ENCODE peak calls at places on chromosomes 7 and 10, in six cellular contexts. A, Y, I, P, U and J are unnamed samples.

GRCh38 chr10:110138197-110138812 is 69.1 kb upstream of the MXI1 start:
- DNase-seq in P (no peak), A (no peak), U (peak; percentile 18), I (no peak), Y (peak; percentile 50), J (no peak)

GRCh38 chr7:85528581-85528980 is 341.7 kb upstream of the SEMA3D start:
- DNase-seq in U (no peak), P (no peak), A (no peak), Y (no peak), I (no peak), J (no peak)

GRCh38 chr10:4459531-4459930 is 366.5 kb upstream of the AKR1E2 start:
- DNase-seq in U (no peak), A (no peak), Y (no peak), I (no peak), P (no peak), J (no peak)

GRCh38 chr7:26102176-26102575 is 49.8 kb upstream of the NFE2L3 start:
- DNase-seq in I (no peak), U (no peak), P (no peak), Y (no peak), A (no peak), J (no peak)

GRCh38 chr10:34150103-34150502 is 665.0 kb downstream of the PARD3 start:
- DNase-seq in I (no peak), Y (no peak), P (no peak), A (no peak), U (no peak), J (no peak)

GRCh38 chr7:157710396-157710795 is 373.6 kb downstream of the DNAJB6 start:
- DNase-seq in I (no peak), Y (no peak), P (peak; percentile 49), A (no peak), U (no peak), J (no peak)

GRCh38 chr10:89224697-89225443 is 17.8 kb upstream of the CH25H start:
- DNase-seq in I (no peak), A (peak; percentile 11), P (no peak), Y (no peak), U (no peak), J (no peak)

GRCh38 chr10:114095676-114096331 is 52.1 kb downstream of the ADRB1 start:
- DNase-seq in A (no peak), Y (peak; percentile 56), U (no peak), P (no peak), I (no peak), J (no peak)

GRCh38 chr10:55183993-55184392 is 383.0 kb upstream of the PCDH15 start:
- DNase-seq in Y (no peak), P (no peak), U (no peak), A (no peak), I (no peak), J (no peak)

GRCh38 chr7:134513169-134513752 is 14.1 kb upstream of the AKR1B10 start:
- DNase-seq in Y (peak; percentile 60), P (no peak), U (peak; percentile 58), I (peak; percentile 18), A (peak; percentile 17), J (no peak)

GRCh38 chr7:157494506-157495176 is 157.8 kb downstream of the DNAJB6 start:
- DNase-seq in Y (no peak), I (no peak), U (no peak), A (no peak), P (no peak), J (no peak)

GRCh38 chr7:92735707-92736106 is 100.7 kb downstream of the CDK6 start:
- DNase-seq in I (no peak), Y (no peak), U (no peak), P (no peak), A (no peak), J (no peak)

GRCh38 chr7:47474937-47475879 is 106.7 kb downstream of the TNS3 start:
- DNase-seq in A (peak; percentile 40), U (peak; percentile 82), Y (peak; percentile 64), I (peak; percentile 93), P (peak; percentile 89), J (peak; percentile 97)

GRCh38 chr7:22016547-22016946 is 70.8 kb upstream of the CDCA7L start:
- DNase-seq in U (no peak), P (no peak), A (no peak), Y (no peak), I (no peak), J (no peak)

GRCh38 chr7:113331155-113331898 is 213.0 kb upstream of the SMIM30 start:
- DNase-seq in Y (no peak), P (peak; percentile 71), U (no peak), A (no peak), I (no peak), J (no peak)

GRCh38 chr10:106795619-106796018 is 368.9 kb downstream of the SORCS1 start:
- DNase-seq in P (no peak), Y (peak; percentile 51), I (peak; percentile 19), U (no peak), A (no peak), J (peak; percentile 33)

GRCh38 chr10:61896854-61897661 is 4.4 kb upstream of the ARID5B start:
- DNase-seq in P (no peak), A (no peak), U (peak; percentile 67), Y (peak; percentile 67), I (peak; percentile 58), J (peak; percentile 88)

GRCh38 chr7:27107901-27108381 is 5.5 kb upstream of the HOXA2 start:
- DNase-seq in I (no peak), A (no peak), U (no peak), P (no peak), Y (no peak), J (peak; percentile 80)

GRCh38 chr10:8311526-8312070 is 257.1 kb downstream of the GATA3 start:
- DNase-seq in A (no peak), I (no peak), P (no peak), Y (no peak), U (no peak), J (no peak)

GRCh38 chr7:29886827-29887226 is 80.5 kb downstream of the WIPF3 start:
- DNase-seq in Y (no peak), P (no peak), A (no peak), I (no peak), U (no peak), J (no peak)
- H3K9me3 ChIP-seq in Y (no peaks in the 10 kb centered on the region), P (no peaks in the 10 kb centered on the region), A (no peaks in the 10 kb centered on the region), I (no peaks in the 10 kb centered on the region), U (no peaks in the 10 kb centered on the region), J (no peaks in the 10 kb centered on the region)

GRCh38 chr10:105287970-105288369 is 646.9 kb downstream of the SORCS3 start:
- DNase-seq in A (no peak), P (no peak), I (no peak), U (no peak), Y (no peak), J (no peak)
- TF ChIP-seq POLR2AphosphoS5 in A (no peak), P (no peak), I (no peak), U (no peak), Y (no peak), J (no peak)

GRCh38 chr10:91220954-91221696 is 662 bp downstream of the PCGF5 start:
- DNase-seq in A (peak; percentile 15), U (no peak), Y (no peak), I (peak; percentile 41), P (peak; percentile 80), J (peak; percentile 42)
- TF ChIP-seq CTCF in A (no peak), U (no peak), Y (no peak), I (no peak), P (no peak), J (no peak)

DNA sequence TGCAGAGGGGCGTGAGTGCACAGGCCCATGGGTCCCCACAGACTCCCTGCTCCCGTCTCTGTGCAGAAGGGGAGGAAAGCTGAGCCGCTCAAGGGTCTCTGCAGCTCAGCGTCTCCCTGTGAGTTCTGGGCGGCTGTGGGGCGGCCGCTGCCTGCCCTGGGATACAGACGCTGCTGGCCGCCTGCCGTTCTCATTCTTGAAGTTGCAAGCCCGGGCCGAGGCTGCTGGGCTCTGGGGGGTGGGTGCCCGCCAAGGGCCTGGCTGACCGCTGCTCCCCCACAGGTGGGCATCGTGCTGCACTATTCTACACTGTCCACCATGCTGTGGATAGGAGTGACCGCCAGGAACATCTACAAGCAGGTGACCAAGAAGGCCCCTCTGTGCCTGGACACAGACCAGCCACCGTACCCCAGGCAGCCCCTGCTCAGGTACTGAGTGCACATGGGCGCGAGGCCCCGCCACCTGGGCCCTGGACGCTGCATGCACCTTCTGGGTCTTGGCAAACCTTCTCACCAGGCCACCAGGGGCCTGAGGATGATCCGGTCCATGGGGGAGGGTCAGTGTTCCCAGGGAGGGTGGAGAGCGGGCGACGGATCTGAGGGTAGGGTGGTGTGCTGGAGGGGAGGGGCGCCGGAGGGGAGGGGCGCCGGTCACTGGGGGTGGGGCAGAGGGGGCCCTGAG is 14.8 kb downstream of the ADGRA1 start:
- DNase-seq in P (no peak), A (no peak), U (no peak), Y (no peak), I (no peak), J (no peak)
- H3K9me3 ChIP-seq in P (peaks cover 4% of the 10 kb centered on the region), A (no peaks in the 10 kb centered on the region), U (peaks cover 6% of the 10 kb centered on the region), Y (no peaks in the 10 kb centered on the region), I (peaks cover 5% of the 10 kb centered on the region), J (peaks cover 13% of the 10 kb centered on the region)